ENCODE peak calls at places on chromosomes 11 and 22, in six cellular contexts. One of them, this sample, is unnamed.
A peak's percentile ranks its signal among the peaks of the same experiment; 100 is the strongest.

GRCh38 chr11:17991799-17992433 is 20.9 kb downstream of the SERGEF start:
- DNase-seq in H1: no peak
- DNase-seq in HCT116: peak; percentile 42
- DNase-seq in K562: peak; percentile 56
- DNase-seq in SK-N-SH: peak; percentile 66
- DNase-seq in HepG2: peak; percentile 41
- DNase-seq in this sample: peak; percentile 61

GRCh38 chr11:12680246-12680939 is 6.2 kb downstream of the TEAD1 start:
- DNase-seq in H1: peak; percentile 88
- DNase-seq in HCT116: no peak
- DNase-seq in K562: peak; percentile 25
- DNase-seq in SK-N-SH: peak; percentile 75
- DNase-seq in HepG2: peak; percentile 44
- DNase-seq in this sample: no peak

GRCh38 chr22:36453855-36454378 is 27.5 kb downstream of the TXN2 start:
- DNase-seq in H1: no peak
- DNase-seq in HCT116: no peak
- DNase-seq in K562: no peak
- DNase-seq in SK-N-SH: no peak
- DNase-seq in HepG2: no peak
- DNase-seq in this sample: no peak

GRCh38 chr22:17845340-17845739 is 71.1 kb upstream of the BID start:
- DNase-seq in H1: no peak
- DNase-seq in HCT116: no peak
- DNase-seq in K562: no peak
- DNase-seq in SK-N-SH: no peak
- DNase-seq in HepG2: no peak
- DNase-seq in this sample: no peak

GRCh38 chr11:67303989-67304411 is 670 bp downstream of the SSH3 start:
- DNase-seq in H1: peak; percentile 64
- DNase-seq in HCT116: no peak
- DNase-seq in K562: no peak
- DNase-seq in SK-N-SH: peak; percentile 70
- DNase-seq in HepG2: no peak
- DNase-seq in this sample: peak; percentile 89

GRCh38 chr11:38723361-38723760 is 2125.3 kb upstream of the RAG2 start:
- DNase-seq in H1: no peak
- DNase-seq in HCT116: no peak
- DNase-seq in K562: no peak
- DNase-seq in SK-N-SH: no peak
- DNase-seq in HepG2: no peak
- DNase-seq in this sample: no peak

GRCh38 chr11:81237139-81237538 is 1496.5 kb downstream of the FAM181B start:
- DNase-seq in H1: no peak
- DNase-seq in HCT116: no peak
- DNase-seq in K562: no peak
- DNase-seq in SK-N-SH: peak; percentile 5
- DNase-seq in HepG2: peak; percentile 49
- DNase-seq in this sample: peak; percentile 18

GRCh38 chr11:30292545-30292944 is 30.4 kb upstream of the ARL14EP start:
- DNase-seq in H1: no peak
- DNase-seq in HCT116: no peak
- DNase-seq in K562: no peak
- DNase-seq in SK-N-SH: no peak
- DNase-seq in HepG2: peak; percentile 70
- DNase-seq in this sample: no peak

GRCh38 chr22:35860837-35861236 is 143.2 kb downstream of the APOL5 start:
- DNase-seq in H1: no peak
- DNase-seq in HCT116: no peak
- DNase-seq in K562: no peak
- DNase-seq in SK-N-SH: no peak
- DNase-seq in HepG2: no peak
- DNase-seq in this sample: no peak

GRCh38 chr11:68390315-68390714 is 70.2 kb upstream of the PPP6R3 start:
- DNase-seq in H1: no peak
- DNase-seq in HCT116: no peak
- DNase-seq in K562: no peak
- DNase-seq in SK-N-SH: no peak
- DNase-seq in HepG2: no peak
- DNase-seq in this sample: no peak

GRCh38 chr11:131217313-131218297 is 152.8 kb upstream of the NTM start:
- DNase-seq in H1: no peak
- DNase-seq in HCT116: no peak
- DNase-seq in K562: no peak
- DNase-seq in SK-N-SH: no peak
- DNase-seq in HepG2: no peak
- DNase-seq in this sample: no peak

GRCh38 chr11:112961751-112962747 is 829 bp downstream of the NCAM1 start:
- DNase-seq in H1: peak; percentile 57
- DNase-seq in HCT116: no peak
- DNase-seq in K562: no peak
- DNase-seq in SK-N-SH: peak; percentile 73
- DNase-seq in HepG2: no peak
- DNase-seq in this sample: no peak
- TF ChIP-seq JUND in H1: no peak
- TF ChIP-seq JUND in HCT116: no peak
- TF ChIP-seq JUND in K562: no peak
- TF ChIP-seq JUND in SK-N-SH: no peak
- TF ChIP-seq JUND in HepG2: no peak
- TF ChIP-seq JUND in this sample: no peak

DNA sequence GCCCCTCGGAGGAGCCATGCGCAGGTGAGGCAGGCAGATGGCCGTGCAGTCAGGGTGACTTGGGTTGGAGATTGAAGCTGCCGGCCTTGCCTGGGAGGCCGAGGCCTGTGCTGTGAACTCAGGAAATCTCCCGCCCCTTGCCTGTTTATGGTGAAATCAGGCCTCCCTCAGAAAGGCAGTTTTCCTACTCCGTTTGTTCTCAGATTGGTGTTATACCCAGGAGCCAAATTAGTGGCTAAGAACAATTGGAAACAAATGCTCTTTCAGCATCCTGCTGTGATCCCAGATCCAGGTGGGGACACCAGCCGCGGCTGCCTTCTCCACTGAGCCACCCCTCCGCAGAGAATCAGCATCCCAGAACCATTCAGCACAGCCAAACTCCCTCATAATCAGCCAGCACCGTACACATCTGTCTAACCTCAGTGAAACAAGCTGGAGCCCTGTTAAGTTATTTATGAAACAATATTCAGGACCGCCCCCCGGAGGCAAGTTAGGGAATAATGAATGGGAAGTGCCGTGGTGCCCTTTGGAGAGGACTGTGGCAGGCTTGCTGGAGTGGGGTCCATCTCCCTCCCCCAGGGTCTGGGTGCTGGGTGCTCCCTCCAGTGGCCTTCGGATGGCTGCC is 60.0 kb downstream of the PKNOX2 start:
- DNase-seq in H1: no peak
- DNase-seq in HCT116: peak; percentile 8
- DNase-seq in K562: peak; percentile 14
- DNase-seq in SK-N-SH: peak; percentile 60
- DNase-seq in HepG2: peak; percentile 9
- DNase-seq in this sample: no peak
- TF ChIP-seq JUND in H1: no peak
- TF ChIP-seq JUND in HCT116: no peak
- TF ChIP-seq JUND in K562: no peak
- TF ChIP-seq JUND in SK-N-SH: no peak
- TF ChIP-seq JUND in HepG2: no peak
- TF ChIP-seq JUND in this sample: no peak

GRCh38 chr11:5004429-5005274 is 10.0 kb downstream of the OR51L1 start:
- DNase-seq in H1: peak; percentile 70
- DNase-seq in HCT116: peak; percentile 36
- DNase-seq in K562: peak; percentile 29
- DNase-seq in SK-N-SH: peak; percentile 5
- DNase-seq in HepG2: peak; percentile 36
- DNase-seq in this sample: peak; percentile 18
- TF ChIP-seq JUND in H1: no peak
- TF ChIP-seq JUND in HCT116: no peak
- TF ChIP-seq JUND in K562: no peak
- TF ChIP-seq JUND in SK-N-SH: no peak
- TF ChIP-seq JUND in HepG2: no peak
- TF ChIP-seq JUND in this sample: no peak

GRCh38 chr22:47367993-47368945 is 605.8 kb downstream of the TBC1D22A start:
- DNase-seq in H1: no peak
- DNase-seq in HCT116: no peak
- DNase-seq in K562: no peak
- DNase-seq in SK-N-SH: no peak
- DNase-seq in HepG2: no peak
- DNase-seq in this sample: no peak
- TF ChIP-seq JUND in H1: no peak
- TF ChIP-seq JUND in HCT116: no peak
- TF ChIP-seq JUND in K562: no peak
- TF ChIP-seq JUND in SK-N-SH: no peak
- TF ChIP-seq JUND in HepG2: no peak
- TF ChIP-seq JUND in this sample: no peak

GRCh38 chr11:2366271-2366670 is 10.8 kb upstream of the CD81 start:
- DNase-seq in H1: no peak
- DNase-seq in HCT116: no peak
- DNase-seq in K562: no peak
- DNase-seq in SK-N-SH: no peak
- DNase-seq in HepG2: no peak
- DNase-seq in this sample: no peak
- TF ChIP-seq JUND in H1: no peak
- TF ChIP-seq JUND in HCT116: no peak
- TF ChIP-seq JUND in K562: no peak
- TF ChIP-seq JUND in SK-N-SH: no peak
- TF ChIP-seq JUND in HepG2: no peak
- TF ChIP-seq JUND in this sample: no peak

GRCh38 chr11:19844806-19845205 is 132.2 kb downstream of the NAV2 start:
- DNase-seq in H1: no peak
- DNase-seq in HCT116: no peak
- DNase-seq in K562: no peak
- DNase-seq in SK-N-SH: no peak
- DNase-seq in HepG2: no peak
- DNase-seq in this sample: no peak
- TF ChIP-seq JUND in H1: no peak
- TF ChIP-seq JUND in HCT116: no peak
- TF ChIP-seq JUND in K562: no peak
- TF ChIP-seq JUND in SK-N-SH: no peak
- TF ChIP-seq JUND in HepG2: no peak
- TF ChIP-seq JUND in this sample: no peak

DNA sequence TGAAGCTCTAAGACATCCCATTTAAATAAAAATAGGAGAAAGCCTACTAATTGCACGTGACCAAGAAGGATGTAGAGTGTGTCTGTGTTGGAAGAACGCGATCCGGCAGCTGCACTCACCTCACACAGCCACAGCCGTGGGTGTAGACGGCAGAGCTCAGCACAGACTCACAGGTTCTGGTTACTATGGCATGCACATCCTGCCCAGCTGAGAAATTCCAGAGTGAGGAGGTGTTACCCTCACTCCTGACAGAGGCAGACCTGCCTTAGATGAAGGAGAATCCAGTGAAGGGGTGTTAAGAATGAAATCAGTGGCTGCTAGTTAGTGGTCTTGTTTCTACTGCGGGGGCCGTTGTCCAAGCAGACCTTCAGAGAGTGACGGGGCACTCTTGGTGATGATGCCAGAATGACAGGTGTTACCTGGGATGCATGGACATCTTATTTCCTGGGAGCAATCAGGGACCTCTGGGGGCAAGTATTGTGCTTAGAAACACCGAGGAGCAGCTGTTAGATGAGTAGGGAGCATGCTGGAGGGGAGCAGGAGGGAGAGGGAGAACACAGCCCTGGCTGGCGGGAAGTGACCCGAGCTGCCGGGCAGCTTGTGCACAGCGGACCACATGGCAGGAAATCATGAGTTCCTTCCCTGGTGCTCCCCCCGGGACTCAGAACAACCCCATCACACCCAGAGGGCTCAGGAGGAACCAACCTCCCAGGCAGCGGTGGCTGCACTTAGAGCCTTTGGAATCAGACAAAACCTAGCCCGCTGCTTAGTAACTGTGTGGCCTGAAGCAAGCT is 12.3 kb downstream of the KCNJ5 start:
- DNase-seq in H1: peak; percentile 64
- DNase-seq in HCT116: no peak
- DNase-seq in K562: no peak
- DNase-seq in SK-N-SH: no peak
- DNase-seq in HepG2: no peak
- DNase-seq in this sample: no peak
- TF ChIP-seq JUND in H1: no peak
- TF ChIP-seq JUND in HCT116: no peak
- TF ChIP-seq JUND in K562: no peak
- TF ChIP-seq JUND in SK-N-SH: no peak
- TF ChIP-seq JUND in HepG2: no peak
- TF ChIP-seq JUND in this sample: no peak